ENCODE peak calls at places on chromosomes 3 and 15, in six cellular contexts. D, G, U, I, B and Q are unnamed samples. For H3K27me3 and H3K4me1, the result is how much of the 10 kb centered on the place peaks cover.

GRCh38 chr3:14847613-14848541 is 29.1 kb downstream of the FGD5 start:
- DNase-seq in I (no peak), D (peak), B (no peak), U (peak), G (peak), Q (peak)

GRCh38 chr3:189519458-189519857 is 111.7 kb upstream of the TP63 start:
- DNase-seq in B (no peak), G (no peak), I (no peak), D (no peak), U (no peak), Q (no peak)

GRCh38 chr15:90033006-90033405 is 31.9 kb downstream of the ZNF710 start:
- DNase-seq in B (no peak), D (no peak), I (no peak), G (no peak), U (peak), Q (no peak)

GRCh38 chr3:55486857-55487375 is at the start of gene WNT5A:
- DNase-seq in G (no peak), U (peak), D (peak), I (peak), B (peak), Q (no peak)

GRCh38 chr3:27521179-27521871 is 37.1 kb upstream of the SLC4A7 start:
- DNase-seq in D (no peak), U (no peak), I (no peak), G (peak), B (peak), Q (peak)

GRCh38 chr3:150374975-150375374 is 33.1 kb upstream of the TSC22D2 start:
- DNase-seq in D (no peak), B (no peak), U (no peak), G (no peak), I (no peak), Q (no peak)

GRCh38 chr3:149494022-149494758 is 19.7 kb downstream of the TM4SF4 start:
- DNase-seq in I (peak), D (peak), B (peak), G (peak), U (peak), Q (peak)

GRCh38 chr15:98003528-98003927 is 43.0 kb downstream of the ARRDC4 start:
- DNase-seq in I (no peak), G (no peak), B (peak), U (no peak), D (no peak), Q (no peak)

GRCh38 chr15:29990035-29990434 is 92.7 kb upstream of the GOLGA8J start:
- DNase-seq in B (no peak), U (no peak), G (no peak), D (no peak), I (no peak), Q (no peak)

GRCh38 chr3:59127071-59127470 is 77.2 kb upstream of the CFAP20DC start:
- DNase-seq in D (no peak), I (peak), U (no peak), B (peak), G (no peak), Q (no peak)

GRCh38 chr3:15007681-15008141 is 57.4 kb downstream of the MRPS25 start:
- DNase-seq in I (no peak), G (no peak), D (no peak), U (no peak), B (peak), Q (no peak)

GRCh38 chr15:100873029-100873677 is 6.5 kb upstream of the ALDH1A3 start:
- DNase-seq in B (peak), G (no peak), D (peak), U (peak), I (peak), Q (peak)

DNA sequence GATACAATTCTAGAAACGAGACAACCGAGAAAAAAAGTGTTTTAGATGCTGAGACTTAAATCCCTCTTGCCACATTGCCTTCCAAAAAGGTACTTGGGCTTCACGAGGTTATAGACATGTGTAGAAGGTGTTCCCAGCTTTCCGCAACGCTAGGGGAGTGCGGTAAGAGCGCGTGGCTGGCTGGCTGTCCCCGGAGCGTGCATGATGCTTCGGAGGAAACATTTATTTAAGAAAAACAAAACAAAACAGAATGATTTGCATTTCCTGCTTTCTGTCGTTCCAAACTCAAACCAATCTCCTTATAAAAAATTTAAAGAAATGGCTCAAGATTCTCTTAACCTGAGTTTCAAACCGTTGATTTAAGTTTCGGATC is 841 bp downstream of the SLC6A20 start:
- DNase-seq in I (no peak), U (no peak), G (no peak), B (no peak), D (peak), Q (no peak)
- H3K27me3 ChIP-seq in I (under half), U (under half), G (under half), B (under half), D (half or more), Q (under half)

DNA sequence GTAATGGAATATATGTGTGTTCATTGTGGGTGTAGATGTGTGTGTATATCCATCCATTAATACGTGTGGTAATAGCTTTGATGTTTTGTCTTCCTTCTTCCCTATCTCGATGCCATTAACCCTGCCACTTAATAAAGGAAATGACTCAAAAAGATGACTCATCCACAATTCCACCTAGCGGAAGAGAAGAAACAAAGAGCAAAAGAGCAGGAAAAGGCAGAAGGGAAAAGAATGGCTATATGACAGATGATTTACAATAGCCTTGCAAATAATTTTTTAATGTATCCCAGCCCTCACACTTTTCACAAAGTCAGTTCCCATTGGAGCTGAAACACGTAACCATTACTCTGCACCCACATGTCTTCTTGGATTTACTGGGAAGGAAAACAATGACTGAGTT is 197.1 kb downstream of the KCNAB1 start:
- DNase-seq in B (peak), I (peak), G (no peak), D (peak), U (no peak), Q (no peak)
- TF ChIP-seq CTCF in B (no peak), I (no peak), G (no peak), D (no peak), U (no peak), Q (peak)

DNA sequence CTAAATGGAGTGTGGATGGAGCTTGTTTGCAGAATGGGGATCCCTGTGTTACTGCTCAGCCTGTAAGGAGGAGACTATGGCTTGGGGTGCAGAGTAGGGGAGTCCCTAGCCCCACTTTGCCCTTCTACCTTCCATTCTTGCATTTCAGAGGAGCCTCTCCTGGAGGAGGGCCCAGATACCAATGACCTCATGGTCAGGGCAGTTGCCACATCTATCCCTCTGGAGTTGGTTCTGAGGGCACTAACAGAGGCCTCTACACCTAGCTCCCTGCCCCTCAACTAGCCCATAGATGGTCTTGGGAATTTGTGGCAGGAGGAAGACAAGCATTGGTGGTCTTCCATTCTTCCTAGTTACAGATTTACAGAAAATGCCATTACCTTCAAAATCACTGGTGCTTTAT is 6.1 kb downstream of the SKOR1 start:
- DNase-seq in I (no peak), B (no peak), D (no peak), U (no peak), G (no peak), Q (no peak)
- H3K4me1 ChIP-seq in I (under half), B (under half), D (under half), U (half or more), G (under half), Q (under half)

GRCh38 chr3:194686816-194687637 is 1.3 kb downstream of the FAM43A start:
- DNase-seq in B (peak), G (peak), I (peak), U (peak), D (peak), Q (peak)

GRCh38 chr3:194685723-194686413 is at the start of gene FAM43A:
- DNase-seq in G (peak), D (peak), U (peak), I (peak), B (peak), Q (peak)

GRCh38 chr3:194686414-194686815 is 732 bp downstream of the FAM43A start:
- DNase-seq in G (no peak), U (no peak), I (peak), B (no peak), D (peak), Q (no peak)

GRCh38 chr3:194683431-194683830 is 2.3 kb upstream of the FAM43A start:
- DNase-seq in D (no peak), G (no peak), I (no peak), U (no peak), B (no peak), Q (no peak)

DNA sequence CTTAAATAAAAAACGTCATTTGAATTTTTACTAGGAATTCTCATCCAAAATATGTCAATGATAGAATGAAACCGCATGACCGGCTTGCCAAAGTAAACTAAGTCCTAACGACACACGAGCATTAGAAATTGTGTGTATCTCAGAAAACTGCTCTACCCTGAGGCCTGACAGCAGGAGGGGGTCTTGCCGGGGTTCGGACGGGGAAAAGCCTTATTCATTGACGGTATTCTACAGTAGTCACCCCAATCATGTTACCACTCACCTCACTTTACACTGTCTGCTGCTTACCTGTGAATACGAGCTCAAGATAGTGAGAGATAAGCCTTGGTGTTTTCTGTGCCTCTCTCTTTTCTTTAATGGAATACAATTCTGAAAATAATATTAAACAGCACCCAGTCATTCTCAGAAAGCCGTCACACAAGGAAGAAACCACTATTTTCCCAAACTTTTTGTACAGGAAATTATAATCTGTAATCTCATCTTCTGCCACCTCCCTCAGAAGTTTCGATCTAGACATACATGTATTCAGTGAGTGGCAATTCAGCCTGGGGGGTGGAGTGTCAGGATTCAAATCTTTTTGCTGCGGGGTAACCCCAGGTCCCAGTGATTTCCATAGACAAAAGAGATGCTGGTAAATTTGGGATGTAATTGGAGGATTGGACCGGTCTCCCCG is 497 bp upstream of the FAM43A start:
- DNase-seq in G (no peak), B (no peak), U (no peak), I (no peak), D (no peak), Q (no peak)
- H3K27me3 ChIP-seq in G (under half), B (under half), U (under half), I (under half), D (under half), Q (under half)

GRCh38 chr3:124576565-124577493 is 153.4 kb upstream of the UMPS start:
- DNase-seq in B (no peak), D (no peak), U (no peak), I (no peak), G (no peak), Q (no peak)
- TF ChIP-seq CTCF in B (peak), D (no peak), U (no peak), I (no peak), G (no peak), Q (no peak)

DNA sequence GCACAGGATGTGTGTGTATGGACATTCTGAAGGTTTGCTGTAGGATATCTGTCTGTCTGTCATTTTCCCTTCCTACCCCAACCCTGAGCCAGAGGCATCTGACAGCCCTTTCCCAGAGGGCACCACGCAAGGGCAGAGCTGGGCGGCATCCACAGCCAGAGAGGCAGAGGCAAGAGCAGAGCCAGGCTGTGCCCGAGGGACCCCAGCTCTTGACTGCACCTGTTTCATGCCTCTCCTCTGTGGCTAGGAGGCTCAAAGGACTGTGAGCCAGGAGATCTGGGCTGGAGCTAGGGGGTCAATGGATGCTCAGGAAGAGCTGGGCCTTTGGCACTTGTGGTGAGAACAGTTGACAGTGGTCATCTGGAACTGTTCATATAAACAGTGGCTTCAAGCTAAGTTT is 4.8 kb upstream of the APEH start:
- DNase-seq in I (no peak), B (no peak), D (no peak), G (no peak), U (no peak), Q (no peak)
- H3K4me1 ChIP-seq in I (under half), B (under half), D (under half), G (under half), U (under half), Q (under half)

GRCh38 chr3:184275302-184275701 is 520 bp upstream of the ECE2 start:
- DNase-seq in U (no peak), D (no peak), B (no peak), I (no peak), G (no peak), Q (no peak)
- H3K27me3 ChIP-seq in U (half or more), D (half or more), B (under half), I (under half), G (under half), Q (under half)

GRCh38 chr3:85360742-85361387 is 402.1 kb downstream of the CADM2 start:
- DNase-seq in U (peak), D (peak), G (no peak), I (peak), B (peak), Q (peak)
- TF ChIP-seq CTCF in U (peak), D (peak), G (peak), I (peak), B (peak), Q (peak)

GRCh38 chr3:39334205-39334604 is 4.7 kb downstream of the CCR8 start:
- DNase-seq in I (no peak), D (no peak), B (no peak), U (no peak), G (no peak), Q (no peak)
- H3K4me1 ChIP-seq in I (under half), D (under half), B (under half), U (under half), G (under half), Q (under half)

DNA sequence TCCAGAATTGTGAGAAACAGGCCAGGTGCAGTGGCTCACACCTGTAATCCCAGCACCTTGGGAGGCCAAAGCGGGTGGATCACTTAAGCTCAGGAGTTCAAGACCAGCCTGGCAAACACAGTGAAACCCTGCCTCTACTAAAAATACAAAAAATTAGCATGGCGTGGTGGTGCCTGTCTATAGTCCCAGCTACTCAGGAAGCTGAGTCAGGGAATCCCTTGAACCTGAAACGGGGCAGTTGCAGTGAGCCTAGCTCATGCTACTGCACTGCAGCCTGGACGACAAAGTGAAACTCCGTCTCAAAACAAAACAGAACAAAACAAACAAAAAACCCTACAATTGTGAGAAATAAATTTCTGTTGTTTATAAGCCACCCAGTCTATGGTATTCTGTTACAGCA is 94.7 kb downstream of the PIK3CB start:
- DNase-seq in B (no peak), U (no peak), D (no peak), G (no peak), I (no peak), Q (no peak)
- H3K27me3 ChIP-seq in B (under half), U (under half), D (under half), G (under half), I (under half), Q (under half)